ENCODE peak calls at places on chromosome 17, in six cellular contexts. Y is HT-29; Q is B cell; R is stimulated activated CD8-positive, alpha-beta memory T cell treated with anti-CD3 and anti-CD28 coated beads, Interleukin-12 subunit alpha, Interleukin-12 subunit beta, amount 100 ng/mL, for 4 hours; Z is choroid plexus epithelial cell; D is AG04450. J is an unnamed sample.

GRCh38 chr17:36629252-36629847 is 28.0 kb downstream of the MRM1 start:
- DNase-seq in Y (peak), Q (peak), R (peak), Z (peak), D (peak), J (peak)

GRCh38 chr17:82828875-82829487 is 10.8 kb downstream of the ZNF750 start:
- DNase-seq in Y (no peak), Q (no peak), R (no peak), Z (no peak), D (no peak), J (no peak)

GRCh38 chr17:3565143-3565542 is 7.5 kb upstream of the TRPV3 start:
- DNase-seq in Y (no peak), Q (no peak), R (no peak), Z (no peak), D (no peak), J (no peak)

GRCh38 chr17:16463341-16464000 is 28.5 kb downstream of the LRRC75A start:
- DNase-seq in Y (peak), Q (no peak), R (no peak), Z (no peak), D (peak), J (no peak)

GRCh38 chr17:63998050-63998720 is at the start of gene PRR29:
- DNase-seq in Y (peak), Q (peak), R (peak), Z (peak), D (peak), J (peak)

GRCh38 chr17:77058016-77058415 is 82.8 kb upstream of the SEC14L1 start:
- DNase-seq in Y (no peak), Q (no peak), R (no peak), Z (no peak), D (no peak), J (no peak)

GRCh38 chr17:57537524-57538410 is 207.3 kb downstream of the CCDC182 start:
- DNase-seq in Y (no peak), Q (no peak), R (no peak), Z (no peak), D (no peak), J (no peak)

GRCh38 chr17:79127534-79128135 is 53.0 kb downstream of the ENGASE start:
- DNase-seq in Y (no peak), Q (no peak), R (no peak), Z (no peak), D (no peak), J (no peak)

GRCh38 chr17:6274310-6274709 is 160.6 kb downstream of the AIPL1 start:
- DNase-seq in Y (no peak), Q (no peak), R (no peak), Z (no peak), D (no peak), J (no peak)

GRCh38 chr17:40487371-40488020 is 13.9 kb downstream of the TNS4 start:
- DNase-seq in Y (peak), Q (no peak), R (no peak), Z (no peak), D (no peak), J (no peak)

GRCh38 chr17:50021681-50022370 is 26.8 kb upstream of the DLX3 start:
- DNase-seq in Y (no peak), Q (no peak), R (no peak), Z (no peak), D (no peak), J (no peak)

GRCh38 chr17:28252436-28252835 is 66.6 kb upstream of the TMEM97 start:
- DNase-seq in Y (no peak), Q (no peak), R (no peak), Z (no peak), D (no peak), J (no peak)

J was measured in GM18507.